ENCODE peak calls at places on chromosome 18, in seven cellular contexts. One of them, this sample, is unnamed.

GRCh38 chr18:41783065-41783818 is 171.8 kb upstream of the PIK3C3 start:
- ATAC-seq in Panc1: no peak
- ATAC-seq in DND-41: no peak
- ATAC-seq in body of pancreas: no peak
- ATAC-seq in GM23338: no peak
- ATAC-seq in right cardiac atrium: no peak
- ATAC-seq in stimulated activated naive B cell treated with anti-CD40 and anti-IgM and Interleukin-4, amounts not matched to agents 10 μg/mL and 1 μg/mL and 100 μg/mL, for 72 hours: no peak
- ATAC-seq in this sample: no peak

GRCh38 chr18:44912740-44913478 is 232.2 kb downstream of the SETBP1 start:
- ATAC-seq in Panc1: no peak
- ATAC-seq in DND-41: peak
- ATAC-seq in body of pancreas: no peak
- ATAC-seq in GM23338: no peak
- ATAC-seq in right cardiac atrium: no peak
- ATAC-seq in stimulated activated naive B cell treated with anti-CD40 and anti-IgM and Interleukin-4, amounts not matched to agents 10 μg/mL and 1 μg/mL and 100 μg/mL, for 72 hours: no peak
- ATAC-seq in this sample: no peak

GRCh38 chr18:50628543-50628905 is 68.6 kb downstream of the MAPK4 start:
- ATAC-seq in Panc1: no peak
- ATAC-seq in DND-41: no peak
- ATAC-seq in body of pancreas: no peak
- ATAC-seq in GM23338: no peak
- ATAC-seq in right cardiac atrium: peak
- ATAC-seq in stimulated activated naive B cell treated with anti-CD40 and anti-IgM and Interleukin-4, amounts not matched to agents 10 μg/mL and 1 μg/mL and 100 μg/mL, for 72 hours: no peak
- ATAC-seq in this sample: no peak

GRCh38 chr18:48356909-48357631 is 52.1 kb downstream of the ZBTB7C start:
- ATAC-seq in Panc1: no peak
- ATAC-seq in DND-41: no peak
- ATAC-seq in body of pancreas: no peak
- ATAC-seq in GM23338: peak
- ATAC-seq in right cardiac atrium: no peak
- ATAC-seq in stimulated activated naive B cell treated with anti-CD40 and anti-IgM and Interleukin-4, amounts not matched to agents 10 μg/mL and 1 μg/mL and 100 μg/mL, for 72 hours: no peak
- ATAC-seq in this sample: no peak

GRCh38 chr18:74950479-74950878 is 258.5 kb downstream of the PTGR3 start:
- ATAC-seq in Panc1: peak
- ATAC-seq in DND-41: no peak
- ATAC-seq in body of pancreas: no peak
- ATAC-seq in GM23338: peak
- ATAC-seq in right cardiac atrium: no peak
- ATAC-seq in stimulated activated naive B cell treated with anti-CD40 and anti-IgM and Interleukin-4, amounts not matched to agents 10 μg/mL and 1 μg/mL and 100 μg/mL, for 72 hours: no peak
- ATAC-seq in this sample: no peak

GRCh38 chr18:43501099-43501498 is 223.8 kb upstream of the SYT4 start:
- ATAC-seq in Panc1: no peak
- ATAC-seq in DND-41: no peak
- ATAC-seq in body of pancreas: no peak
- ATAC-seq in GM23338: no peak
- ATAC-seq in right cardiac atrium: no peak
- ATAC-seq in stimulated activated naive B cell treated with anti-CD40 and anti-IgM and Interleukin-4, amounts not matched to agents 10 μg/mL and 1 μg/mL and 100 μg/mL, for 72 hours: no peak
- ATAC-seq in this sample: no peak

GRCh38 chr18:57273194-57273593 is 79.2 kb upstream of the ST8SIA3 start:
- ATAC-seq in Panc1: no peak
- ATAC-seq in DND-41: no peak
- ATAC-seq in body of pancreas: peak
- ATAC-seq in GM23338: no peak
- ATAC-seq in right cardiac atrium: no peak
- ATAC-seq in stimulated activated naive B cell treated with anti-CD40 and anti-IgM and Interleukin-4, amounts not matched to agents 10 μg/mL and 1 μg/mL and 100 μg/mL, for 72 hours: no peak
- ATAC-seq in this sample: no peak

GRCh38 chr18:54254265-54254758 is 15.0 kb upstream of the POLI start:
- ATAC-seq in Panc1: no peak
- ATAC-seq in DND-41: no peak
- ATAC-seq in body of pancreas: peak
- ATAC-seq in GM23338: peak
- ATAC-seq in right cardiac atrium: peak
- ATAC-seq in stimulated activated naive B cell treated with anti-CD40 and anti-IgM and Interleukin-4, amounts not matched to agents 10 μg/mL and 1 μg/mL and 100 μg/mL, for 72 hours: no peak
- ATAC-seq in this sample: no peak

GRCh38 chr18:10406172-10406663 is 48.2 kb upstream of the APCDD1 start:
- ATAC-seq in Panc1: no peak
- ATAC-seq in DND-41: no peak
- ATAC-seq in body of pancreas: no peak
- ATAC-seq in GM23338: peak
- ATAC-seq in right cardiac atrium: peak
- ATAC-seq in stimulated activated naive B cell treated with anti-CD40 and anti-IgM and Interleukin-4, amounts not matched to agents 10 μg/mL and 1 μg/mL and 100 μg/mL, for 72 hours: no peak
- ATAC-seq in this sample: no peak

GRCh38 chr18:24585996-24586566 is 125.6 kb downstream of the HRH4 start:
- ATAC-seq in Panc1: no peak
- ATAC-seq in DND-41: no peak
- ATAC-seq in body of pancreas: no peak
- ATAC-seq in GM23338: no peak
- ATAC-seq in right cardiac atrium: no peak
- ATAC-seq in stimulated activated naive B cell treated with anti-CD40 and anti-IgM and Interleukin-4, amounts not matched to agents 10 μg/mL and 1 μg/mL and 100 μg/mL, for 72 hours: no peak
- ATAC-seq in this sample: no peak

GRCh38 chr18:47798366-47798765 is 132.1 kb downstream of the SMAD2 start:
- ATAC-seq in Panc1: no peak
- ATAC-seq in DND-41: no peak
- ATAC-seq in body of pancreas: no peak
- ATAC-seq in GM23338: peak
- ATAC-seq in right cardiac atrium: no peak
- ATAC-seq in stimulated activated naive B cell treated with anti-CD40 and anti-IgM and Interleukin-4, amounts not matched to agents 10 μg/mL and 1 μg/mL and 100 μg/mL, for 72 hours: no peak
- ATAC-seq in this sample: no peak

GRCh38 chr18:7512326-7512725 is 54.8 kb upstream of the PTPRM start:
- ATAC-seq in Panc1: no peak
- ATAC-seq in DND-41: no peak
- ATAC-seq in body of pancreas: peak
- ATAC-seq in GM23338: no peak
- ATAC-seq in right cardiac atrium: no peak
- ATAC-seq in stimulated activated naive B cell treated with anti-CD40 and anti-IgM and Interleukin-4, amounts not matched to agents 10 μg/mL and 1 μg/mL and 100 μg/mL, for 72 hours: no peak
- ATAC-seq in this sample: no peak

GRCh38 chr18:50642439-50642838 is 82.6 kb downstream of the MAPK4 start:
- ATAC-seq in Panc1: no peak
- ATAC-seq in DND-41: no peak
- ATAC-seq in body of pancreas: no peak
- ATAC-seq in GM23338: no peak
- ATAC-seq in right cardiac atrium: no peak
- ATAC-seq in stimulated activated naive B cell treated with anti-CD40 and anti-IgM and Interleukin-4, amounts not matched to agents 10 μg/mL and 1 μg/mL and 100 μg/mL, for 72 hours: no peak
- ATAC-seq in this sample: no peak

GRCh38 chr18:45793295-45793965 is 32.0 kb upstream of the SIGLEC15 start:
- ATAC-seq in Panc1: peak
- ATAC-seq in DND-41: no peak
- ATAC-seq in body of pancreas: no peak
- ATAC-seq in GM23338: no peak
- ATAC-seq in right cardiac atrium: no peak
- ATAC-seq in stimulated activated naive B cell treated with anti-CD40 and anti-IgM and Interleukin-4, amounts not matched to agents 10 μg/mL and 1 μg/mL and 100 μg/mL, for 72 hours: no peak
- ATAC-seq in this sample: peak

GRCh38 chr18:3356614-3357013 is 93.4 kb upstream of the TGIF1 start:
- ATAC-seq in Panc1: no peak
- ATAC-seq in DND-41: no peak
- ATAC-seq in body of pancreas: no peak
- ATAC-seq in GM23338: no peak
- ATAC-seq in right cardiac atrium: no peak
- ATAC-seq in stimulated activated naive B cell treated with anti-CD40 and anti-IgM and Interleukin-4, amounts not matched to agents 10 μg/mL and 1 μg/mL and 100 μg/mL, for 72 hours: no peak
- ATAC-seq in this sample: no peak

GRCh38 chr18:27014841-27015240 is 149.3 kb upstream of the AQP4 start:
- ATAC-seq in Panc1: no peak
- ATAC-seq in DND-41: no peak
- ATAC-seq in body of pancreas: no peak
- ATAC-seq in GM23338: no peak
- ATAC-seq in right cardiac atrium: no peak
- ATAC-seq in stimulated activated naive B cell treated with anti-CD40 and anti-IgM and Interleukin-4, amounts not matched to agents 10 μg/mL and 1 μg/mL and 100 μg/mL, for 72 hours: no peak
- ATAC-seq in this sample: no peak

GRCh38 chr18:54740146-54740844 is 88.0 kb upstream of the RAB27B start:
- ATAC-seq in Panc1: no peak
- ATAC-seq in DND-41: no peak
- ATAC-seq in body of pancreas: no peak
- ATAC-seq in GM23338: no peak
- ATAC-seq in right cardiac atrium: no peak
- ATAC-seq in stimulated activated naive B cell treated with anti-CD40 and anti-IgM and Interleukin-4, amounts not matched to agents 10 μg/mL and 1 μg/mL and 100 μg/mL, for 72 hours: no peak
- ATAC-seq in this sample: peak

GRCh38 chr18:76433788-76434187 is 61.3 kb downstream of the ZNF516 start:
- ATAC-seq in Panc1: no peak
- ATAC-seq in DND-41: no peak
- ATAC-seq in body of pancreas: no peak
- ATAC-seq in GM23338: no peak
- ATAC-seq in right cardiac atrium: no peak
- ATAC-seq in stimulated activated naive B cell treated with anti-CD40 and anti-IgM and Interleukin-4, amounts not matched to agents 10 μg/mL and 1 μg/mL and 100 μg/mL, for 72 hours: no peak
- ATAC-seq in this sample: no peak

GRCh38 chr18:75343389-75343788 is 84.1 kb downstream of the SMIM21 start:
- ATAC-seq in Panc1: no peak
- ATAC-seq in DND-41: no peak
- ATAC-seq in body of pancreas: no peak
- ATAC-seq in GM23338: no peak
- ATAC-seq in right cardiac atrium: no peak
- ATAC-seq in stimulated activated naive B cell treated with anti-CD40 and anti-IgM and Interleukin-4, amounts not matched to agents 10 μg/mL and 1 μg/mL and 100 μg/mL, for 72 hours: no peak
- ATAC-seq in this sample: no peak

GRCh38 chr18:57251747-57252146 is 100.6 kb upstream of the ST8SIA3 start:
- ATAC-seq in Panc1: no peak
- ATAC-seq in DND-41: no peak
- ATAC-seq in body of pancreas: no peak
- ATAC-seq in GM23338: no peak
- ATAC-seq in right cardiac atrium: no peak
- ATAC-seq in stimulated activated naive B cell treated with anti-CD40 and anti-IgM and Interleukin-4, amounts not matched to agents 10 μg/mL and 1 μg/mL and 100 μg/mL, for 72 hours: no peak
- ATAC-seq in this sample: no peak

This sample was measured in SK-N-SH treated with all-trans-retinoic acid at 6 μM for 48 hours.